ENCODE peak calls at places on chromosomes 3 and 15, in five cellular contexts. D is AG09319, L is cardiac fibroblast, X is AG04450, V is body of pancreas. G is an unnamed sample.
A peak's percentile ranks its signal among the peaks of the same experiment; 100 is the strongest.

GRCh38 chr3:147341727-147342126 is 64.6 kb downstream of the ZIC4 start:
- DNase-seq in D (no peak), V (no peak), L (no peak), X (no peak), G (no peak)

GRCh38 chr15:92098869-92099268 is 245.4 kb downstream of the SLCO3A1 start:
- DNase-seq in D (no peak), X (no peak), V (no peak), L (peak; percentile 30), G (no peak)

GRCh38 chr3:88019024-88019423 is 39.8 kb downstream of the CGGBP1 start:
- DNase-seq in X (no peak), D (no peak), L (no peak), V (no peak), G (peak; percentile 17)

GRCh38 chr3:10192953-10193691 is 28.4 kb downstream of the IRAK2 start:
- DNase-seq in D (peak; percentile 91), V (no peak), L (peak; percentile 87), X (peak; percentile 68), G (no peak)

GRCh38 chr15:91316123-91316522 is 216.1 kb downstream of the SV2B start:
- DNase-seq in V (no peak), L (no peak), D (no peak), X (no peak), G (no peak)

GRCh38 chr3:190099099-190099498 is 21.6 kb downstream of the P3H2 start:
- DNase-seq in L (no peak), D (peak; percentile 45), V (no peak), X (no peak), G (no peak)

GRCh38 chr15:39788108-39788507 is 5.5 kb upstream of the FSIP1 start:
- DNase-seq in D (no peak), V (no peak), L (peak; percentile 44), X (no peak), G (no peak)

GRCh38 chr3:30286007-30286669 is 320.3 kb upstream of the TGFBR2 start:
- DNase-seq in L (peak; percentile 99), X (peak; percentile 61), D (peak; percentile 90), V (peak; percentile 82), G (no peak)

GRCh38 chr15:58498821-58499580 is 67.2 kb downstream of the LIPC start:
- DNase-seq in D (peak; percentile 94), L (peak; percentile 68), X (peak; percentile 91), V (no peak), G (no peak)

GRCh38 chr15:95262866-95263564 is 1031.7 kb downstream of the MCTP2 start:
- DNase-seq in D (no peak), V (no peak), X (no peak), L (peak; percentile 82), G (no peak)

GRCh38 chr15:52164631-52165265 is 26.4 kb downstream of the GNB5 start:
- DNase-seq in V (no peak), L (no peak), X (no peak), D (no peak), G (no peak)

GRCh38 chr15:90039996-90040395 is 38.9 kb downstream of the ZNF710 start:
- DNase-seq in D (no peak), L (no peak), X (no peak), V (no peak), G (no peak)

GRCh38 chr15:99307735-99308134 is 56.5 kb downstream of the LRRC28 start:
- DNase-seq in X (no peak), V (no peak), D (no peak), L (peak; percentile 25), G (no peak)

GRCh38 chr15:76169013-76169412 is 109.2 kb downstream of the TMEM266 start:
- DNase-seq in X (no peak), D (no peak), V (no peak), L (no peak), G (no peak)

GRCh38 chr3:42019144-42019952 is 57.4 kb upstream of the ULK4 start:
- DNase-seq in D (no peak), L (no peak), X (no peak), V (peak; percentile 56), G (no peak)

GRCh38 chr15:70726753-70727152 is 36.6 kb downstream of the UACA start:
- DNase-seq in D (no peak), X (no peak), L (peak; percentile 44), V (no peak), G (no peak)

GRCh38 chr3:64647825-64648224 is 40.0 kb downstream of the ADAMTS9 start:
- DNase-seq in X (no peak), V (no peak), L (no peak), D (no peak), G (no peak)

GRCh38 chr3:178231645-178232044 is 304.6 kb upstream of the KCNMB2 start:
- DNase-seq in L (no peak), D (no peak), V (no peak), X (no peak), G (no peak)

GRCh38 chr3:171365489-171365888 is 94.7 kb downstream of the TNIK start:
- DNase-seq in V (no peak), L (peak; percentile 45), D (peak; percentile 14), X (no peak), G (no peak)

GRCh38 chr3:196585044-196585757 is 16.7 kb downstream of the FBXO45 start:
- DNase-seq in X (no peak), V (no peak), L (no peak), D (no peak), G (no peak)

GRCh38 chr3:37967252-37967881 is 23.2 kb upstream of the VILL start:
- DNase-seq in D (no peak), X (peak; percentile 46), L (peak; percentile 82), V (peak; percentile 73), G (peak; percentile 71)

GRCh38 chr15:79897701-79898113 is 893 bp upstream of the MTHFS start:
- DNase-seq in V (no peak), L (no peak), X (no peak), D (no peak), G (no peak)

GRCh38 chr15:99244306-99244705 is 5.1 kb downstream of the TTC23 start:
- DNase-seq in X (no peak), D (no peak), V (no peak), L (no peak), G (no peak)

DNA sequence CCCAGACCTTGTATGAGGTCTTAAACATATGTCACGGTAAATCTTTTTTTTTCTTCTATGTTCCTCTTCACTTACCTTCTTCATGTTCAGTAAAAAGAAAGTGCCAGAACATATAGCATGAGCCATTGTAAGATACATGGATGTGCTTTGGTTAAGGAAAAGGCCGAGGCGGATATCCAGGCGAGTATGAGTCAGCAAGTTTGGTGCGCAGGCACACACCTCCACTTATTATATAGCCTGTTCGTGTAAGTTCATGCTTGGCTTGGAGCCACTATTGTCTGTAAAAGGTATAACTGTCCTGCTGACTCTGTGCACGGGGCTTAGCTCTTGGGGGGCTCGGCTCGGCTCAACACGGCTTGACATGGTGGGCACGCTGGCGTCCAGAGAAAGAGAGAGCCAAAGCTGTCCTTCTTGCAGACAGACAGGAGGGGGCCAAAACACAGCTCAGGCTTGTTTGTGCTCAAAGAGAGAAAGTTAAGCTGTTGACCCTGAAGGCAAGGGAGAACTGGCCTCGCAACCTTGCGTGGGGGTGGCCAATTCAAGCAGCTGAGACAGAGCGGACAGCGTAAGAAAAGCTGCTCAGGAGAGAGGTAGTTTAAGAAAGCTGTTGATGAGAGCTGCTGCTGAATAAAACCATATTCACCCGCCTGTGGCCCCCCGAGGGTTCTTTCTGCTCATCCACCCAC is 251.2 kb downstream of the SLC9A9 start:
- DNase-seq in V (no peak), D (no peak), L (no peak), X (no peak), G (no peak)
- TF ChIP-seq CTCF in V (no peak), D (no peak), L (no peak), X (no peak), G (no peak)

GRCh38 chr15:96551722-96552121 is 221.2 kb downstream of the NR2F2 start:
- DNase-seq in L (no peak), D (no peak), X (no peak), V (no peak), G (no peak)

GRCh38 chr15:96553006-96553405 is 222.5 kb downstream of the NR2F2 start:
- DNase-seq in L (no peak), D (no peak), V (no peak), X (no peak), G (no peak)

GRCh38 chr15:96553451-96553850 is 223.0 kb downstream of the NR2F2 start:
- DNase-seq in X (no peak), V (no peak), D (no peak), L (no peak), G (no peak)

GRCh38 chr15:96554541-96554940 is 224.0 kb downstream of the NR2F2 start:
- DNase-seq in L (no peak), X (no peak), V (no peak), D (no peak), G (no peak)

DNA sequence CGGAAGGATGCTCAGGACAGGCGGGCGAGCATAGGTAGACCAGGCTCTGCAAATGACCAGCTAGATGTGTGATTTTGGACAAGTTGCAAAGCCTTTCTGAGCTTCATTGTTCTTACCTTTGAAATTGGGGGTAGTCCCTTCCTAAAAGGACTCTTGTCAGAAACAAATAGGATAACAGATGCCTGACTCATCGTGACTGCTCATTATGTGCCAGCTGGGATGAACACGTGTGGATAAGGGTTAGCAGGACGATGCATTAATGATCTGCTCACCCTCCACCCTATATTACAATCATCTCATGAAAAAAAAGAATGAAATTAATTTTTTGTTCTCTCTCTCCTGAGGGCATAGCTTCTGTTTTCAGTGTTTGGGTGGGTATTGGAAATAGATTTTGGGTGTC is 223.4 kb downstream of the NR2F2 start:
- DNase-seq in L (no peak), V (no peak), X (no peak), D (no peak), G (no peak)
- TF ChIP-seq CTCF in L (no peak), V (no peak), X (no peak), D (no peak), G (no peak)

GRCh38 chr15:88219623-88220022 is 36.9 kb downstream of the NTRK3 start:
- DNase-seq in D (no peak), X (no peak), L (no peak), V (no peak), G (no peak)
- TF ChIP-seq CTCF in D (no peak), X (no peak), L (no peak), V (no peak), G (no peak)

DNA sequence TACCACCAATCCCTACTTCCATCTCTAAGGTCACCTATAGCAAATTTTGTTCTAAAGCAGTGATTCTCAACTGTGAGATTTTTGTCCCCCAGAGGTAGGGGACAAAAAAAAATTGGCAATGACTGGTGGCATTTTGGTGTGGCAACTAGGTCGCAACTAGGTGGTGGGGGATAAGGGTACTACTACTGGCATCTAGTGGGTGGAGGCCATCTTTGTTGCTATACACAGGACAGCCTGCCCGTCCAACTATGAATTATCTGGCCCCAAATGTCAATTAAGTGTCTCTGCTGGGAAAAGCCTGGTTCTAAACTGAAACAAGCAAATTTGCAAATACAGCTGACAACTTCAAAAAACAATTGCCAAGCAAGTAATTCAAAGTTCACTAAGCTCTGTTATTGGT is 1.4 kb downstream of the MTMR10 start:
- DNase-seq in X (no peak), V (no peak), D (no peak), L (no peak), G (no peak)
- TF ChIP-seq CTCF in X (no peak), V (no peak), D (no peak), L (no peak), G (no peak)

GRCh38 chr3:151086484-151087456 is 1.3 kb downstream of the MED12L start:
- DNase-seq in X (peak; percentile 65), V (peak; percentile 66), D (peak; percentile 58), L (peak; percentile 87), G (peak; percentile 75)
- TF ChIP-seq CTCF in X (peak; percentile 68), V (peak; percentile 48), D (peak; percentile 72), L (peak; percentile 70), G (peak; percentile 49)